ENCODE peak calls at places on chromosomes 5 and 9, in four cellular contexts. G is K562, W is GM12878, S is HepG2. D is an unnamed sample.
A peak's percentile ranks its signal among the peaks of the same experiment; 100 is the strongest.

GRCh38 chr9:84322830-84323229 is 17.7 kb downstream of the SLC28A3 start:
- DNase-seq in S (no peak), W (no peak), G (no peak), D (no peak)

GRCh38 chr9:77011973-77012817 is 7.3 kb upstream of the FOXB2 start:
- DNase-seq in W (no peak), G (peak; percentile 65), S (peak; percentile 20), D (peak; percentile 92)

GRCh38 chr9:137656416-137656815 is 37.6 kb downstream of the EHMT1 start:
- DNase-seq in W (no peak), G (no peak), S (no peak), D (no peak)

GRCh38 chr9:78163834-78164233 is 72.0 kb upstream of the CEP78 start:
- DNase-seq in G (no peak), S (no peak), W (no peak), D (no peak)

GRCh38 chr9:113987526-113987925 is 90.6 kb downstream of the AMBP start:
- DNase-seq in G (no peak), W (no peak), S (no peak), D (no peak)

GRCh38 chr9:6986416-6986815 is 228.6 kb downstream of the KDM4C start:
- DNase-seq in W (no peak), S (peak; percentile 57), G (no peak), D (no peak)

GRCh38 chr9:23769307-23769935 is 56.6 kb downstream of the ELAVL2 start:
- DNase-seq in W (no peak), G (no peak), S (no peak), D (peak; percentile 74)

GRCh38 chr9:94030318-94031179 is 53.7 kb upstream of the PTPDC1 start:
- DNase-seq in S (peak; percentile 77), G (peak; percentile 90), W (peak; percentile 26), D (peak; percentile 93)

GRCh38 chr9:13383216-13383615 is 103.7 kb upstream of the MPDZ start:
- DNase-seq in S (no peak), G (no peak), W (no peak), D (no peak)

GRCh38 chr5:134007581-134008256 is 2.9 kb upstream of the VDAC1 start:
- DNase-seq in S (no peak), W (no peak), G (peak; percentile 62), D (peak; percentile 89)

GRCh38 chr5:54446169-54446786 is 9.2 kb upstream of the HSPB3 start:
- DNase-seq in G (no peak), W (no peak), S (no peak), D (no peak)

GRCh38 chr5:54445691-54446090 is 9.8 kb upstream of the HSPB3 start:
- DNase-seq in W (no peak), S (no peak), G (no peak), D (no peak)

GRCh38 chr5:54440456-54440893 is 15.0 kb upstream of the HSPB3 start:
- DNase-seq in G (no peak), S (no peak), W (peak; percentile 48), D (no peak)

GRCh38 chr5:54442271-54442670 is 13.2 kb upstream of the HSPB3 start:
- DNase-seq in W (no peak), S (no peak), G (no peak), D (no peak)

GRCh38 chr5:54443264-54443663 is 12.2 kb upstream of the HSPB3 start:
- DNase-seq in W (no peak), S (peak; percentile 15), G (peak; percentile 40), D (peak; percentile 57)
- TF ChIP-seq EZH2 in W (no peak), S (no peak), G (no peak), D (no peak)

GRCh38 chr9:87786876-87787275 is 61.0 kb downstream of the CTSL start:
- DNase-seq in G (no peak), S (no peak), W (no peak), D (no peak)
- TF ChIP-seq JUNB in G (no peak), S (no peak), W (no peak), D (no peak)

DNA sequence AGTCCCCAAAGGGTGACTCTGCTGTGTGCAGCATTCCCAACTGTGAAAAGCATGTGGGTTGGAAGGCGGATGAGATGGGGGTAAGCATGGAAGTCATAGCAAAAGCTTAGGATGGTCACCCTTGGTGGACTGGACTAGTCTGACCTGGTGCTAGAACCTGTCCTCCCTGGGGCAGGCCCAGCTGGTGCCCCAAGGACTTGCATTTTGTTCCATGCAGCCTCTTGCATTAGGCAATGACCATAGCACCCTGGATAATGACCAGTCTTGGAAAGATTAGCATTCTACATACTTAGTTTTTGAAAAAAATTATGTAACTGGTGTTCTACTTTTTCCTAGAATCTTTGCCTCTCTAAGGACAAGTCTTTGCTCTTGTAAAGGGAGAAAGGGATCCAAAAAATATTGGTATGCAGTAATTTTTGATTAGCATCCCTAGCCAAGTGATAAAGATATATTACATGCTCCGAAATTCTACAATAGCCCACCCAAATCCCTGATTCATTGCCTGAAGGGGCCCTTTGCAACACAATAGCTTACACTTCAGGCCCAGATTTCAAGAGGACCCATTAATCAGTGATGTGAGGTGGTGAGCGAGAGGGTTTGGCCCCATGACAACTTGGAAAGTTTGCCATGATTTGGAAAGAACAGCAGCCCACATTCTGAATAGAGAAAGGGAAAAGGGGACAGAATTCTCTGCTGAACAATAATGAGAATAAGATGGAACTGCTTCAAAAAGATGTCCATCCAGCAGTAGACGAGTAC is 93.3 kb upstream of the CD180 start:
- DNase-seq in S (no peak), G (no peak), W (no peak), D (no peak)
- TF ChIP-seq EZH2 in S (no peak), G (no peak), W (no peak), D (no peak)

DNA sequence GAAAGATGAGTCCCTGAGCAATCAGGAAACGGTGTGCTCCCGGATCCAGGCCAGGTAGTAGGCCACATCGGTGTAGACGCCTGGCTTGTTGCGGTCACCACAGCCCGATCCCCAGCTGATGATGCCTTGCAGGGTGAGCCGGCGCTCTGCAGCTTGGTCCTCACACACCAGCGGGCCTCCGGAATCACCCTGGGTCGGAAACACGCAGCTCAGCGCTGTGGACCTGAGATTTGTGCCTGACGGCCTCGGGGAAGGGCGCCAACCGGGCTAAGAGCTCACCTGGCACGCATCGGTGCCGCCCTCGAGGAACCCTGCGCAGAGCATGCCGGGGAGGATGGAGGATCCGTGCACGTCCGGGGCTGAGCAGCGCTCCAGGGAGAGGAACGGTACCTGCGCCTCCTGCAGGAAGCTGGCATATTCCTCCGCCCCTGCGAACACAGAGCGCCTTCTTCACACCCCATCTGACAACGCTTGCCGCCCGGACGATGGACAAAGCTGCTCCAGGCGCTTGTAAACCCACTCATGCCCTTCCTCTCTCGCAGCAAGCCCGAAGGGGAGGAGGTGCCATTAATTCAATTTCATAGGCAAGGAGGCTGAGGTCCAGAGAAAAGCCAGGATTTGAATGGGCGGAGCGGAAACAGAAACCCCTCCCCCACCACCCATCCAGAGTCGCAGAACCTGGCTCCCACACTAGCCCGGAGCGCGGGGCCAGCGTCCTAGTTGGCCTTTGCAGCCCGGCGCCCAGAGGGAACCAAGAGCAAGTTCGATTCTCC is 2.0 kb upstream of the PFN3 start:
- DNase-seq in W (no peak), S (no peak), G (no peak), D (peak; percentile 97)
- TF ChIP-seq JUNB in W (no peak), S (no peak), G (no peak), D (no peak)

GRCh38 chr5:17148481-17148880 is 69.0 kb upstream of the BASP1 start:
- DNase-seq in S (no peak), W (no peak), G (no peak), D (no peak)
- TF ChIP-seq EZH2 in S (no peak), W (no peak), G (no peak), D (no peak)

D was measured in GM23338.